ENCODE peak calls at places on chromosomes 13 and 19, in nine cellular contexts. A is effector memory CD4-positive, alpha-beta T cell; V is GM23248; N is A673; I is BJ; Q is tibial artery; J is IMR-90; U is heart right ventricle; H is neuronal stem cell. C is an unnamed sample. For H3K27me3, the result is how much of the 10 kb centered on the place peaks cover.

GRCh38 chr13:51297556-51297955 is 41.9 kb upstream of the SERPINE3 start:
- DNase-seq in U (no peak), H (no peak), J (no peak), A (no peak), N (no peak), I (no peak), Q (no peak), V (no peak), C (no peak)

GRCh38 chr19:14758816-14759215 is 19.5 kb downstream of the ADGRE2 start:
- DNase-seq in I (no peak), V (no peak), Q (no peak), N (peak), J (no peak), A (no peak), H (no peak), U (no peak), C (no peak)

GRCh38 chr19:51980116-51980736 is 6.4 kb downstream of the ZNF350 start:
- DNase-seq in H (no peak), N (no peak), V (no peak), A (no peak), U (no peak), I (no peak), Q (no peak), J (no peak), C (no peak)

GRCh38 chr13:42328672-42329071 is 56.7 kb downstream of the AKAP11 start:
- DNase-seq in H (no peak), Q (no peak), J (no peak), I (no peak), A (no peak), N (no peak), V (no peak), U (no peak), C (no peak)

GRCh38 chr13:65966991-65967451 is 1263.1 kb downstream of the PCDH9 start:
- DNase-seq in I (no peak), Q (no peak), A (no peak), V (peak), U (no peak), J (peak), N (peak), H (no peak), C (no peak)

GRCh38 chr19:5925830-5926459 is 11.9 kb downstream of the CAPS start:
- DNase-seq in J (no peak), Q (no peak), V (no peak), U (no peak), H (no peak), A (no peak), N (no peak), I (no peak), C (no peak)

GRCh38 chr19:55080121-55080914 is 4.6 kb downstream of the EPS8L1 start:
- DNase-seq in V (peak), H (no peak), U (peak), Q (no peak), A (peak), N (peak), I (no peak), J (peak), C (no peak)

GRCh38 chr19:294341-294818 is 3.2 kb upstream of the PLPP2 start:
- DNase-seq in V (peak), U (no peak), A (no peak), J (peak), Q (no peak), H (no peak), I (no peak), N (no peak), C (no peak)

GRCh38 chr19:41175825-41176734 is 16.9 kb upstream of the CYP2S1 start:
- DNase-seq in V (peak), Q (peak), H (no peak), N (peak), U (no peak), I (peak), A (no peak), J (peak), C (peak)

GRCh38 chr19:9406798-9407352 is 28.5 kb downstream of the ZNF266 start:
- DNase-seq in U (peak), V (peak), Q (peak), N (peak), J (peak), I (peak), A (no peak), H (no peak), C (peak)

GRCh38 chr19:56633021-56633420 is 9.9 kb upstream of the SMIM17 start:
- DNase-seq in Q (no peak), J (no peak), H (no peak), V (no peak), N (no peak), A (no peak), I (no peak), U (no peak), C (no peak)

GRCh38 chr19:48646192-48646911 is 365 bp upstream of the CA11 start:
- DNase-seq in H (peak), Q (peak), I (no peak), J (peak), N (peak), U (peak), V (peak), A (peak), C (no peak)

GRCh38 chr13:24540236-24541126 is 27.9 kb upstream of the PARP4 start:
- DNase-seq in Q (no peak), I (no peak), A (no peak), U (no peak), J (no peak), V (no peak), H (peak), N (peak), C (no peak)

GRCh38 chr13:106007156-106007555 is 528.3 kb downstream of the EFNB2 start:
- DNase-seq in H (no peak), I (no peak), V (no peak), N (no peak), A (no peak), J (no peak), Q (no peak), U (no peak), C (no peak)

GRCh38 chr19:48041877-48042580 is 1.9 kb downstream of the CABP5 start:
- DNase-seq in I (no peak), N (no peak), J (no peak), U (no peak), A (no peak), V (no peak), H (no peak), Q (no peak), C (no peak)

GRCh38 chr19:54138777-54139256 is 1.3 kb downstream of the CNOT3 start:
- DNase-seq in H (no peak), Q (no peak), A (no peak), N (no peak), J (no peak), V (no peak), U (no peak), I (no peak), C (no peak)

GRCh38 chr13:87444135-87444534 is 227.0 kb upstream of the SLITRK5 start:
- DNase-seq in Q (no peak), A (no peak), H (no peak), U (no peak), N (no peak), V (no peak), I (no peak), J (no peak), C (no peak)

GRCh38 chr13:85497652-85498051 is 301.6 kb downstream of the SLITRK6 start:
- DNase-seq in N (no peak), A (no peak), I (peak), Q (no peak), V (peak), U (no peak), H (no peak), J (peak), C (peak)

GRCh38 chr13:99063178-99063577 is 85.3 kb upstream of the DOCK9 start:
- DNase-seq in U (no peak), Q (no peak), J (no peak), I (no peak), N (no peak), A (no peak), H (no peak), V (no peak), C (no peak)

GRCh38 chr13:112626761-112627160 is 38.8 kb upstream of the TUBGCP3 start:
- DNase-seq in A (no peak), H (no peak), Q (peak), V (no peak), I (no peak), N (no peak), U (no peak), J (no peak), C (no peak)

GRCh38 chr13:112626124-112626523 is 38.2 kb upstream of the TUBGCP3 start:
- DNase-seq in Q (peak), A (no peak), H (no peak), J (no peak), V (no peak), U (no peak), N (no peak), I (no peak), C (no peak)

GRCh38 chr13:112627161-112627560 is 39.2 kb upstream of the TUBGCP3 start:
- DNase-seq in J (no peak), A (no peak), U (no peak), Q (peak), N (no peak), H (no peak), I (no peak), V (no peak), C (no peak)

GRCh38 chr13:112625698-112626097 is 37.7 kb upstream of the TUBGCP3 start:
- DNase-seq in H (no peak), I (no peak), Q (peak), A (no peak), V (no peak), U (no peak), N (no peak), J (no peak), C (no peak)

DNA sequence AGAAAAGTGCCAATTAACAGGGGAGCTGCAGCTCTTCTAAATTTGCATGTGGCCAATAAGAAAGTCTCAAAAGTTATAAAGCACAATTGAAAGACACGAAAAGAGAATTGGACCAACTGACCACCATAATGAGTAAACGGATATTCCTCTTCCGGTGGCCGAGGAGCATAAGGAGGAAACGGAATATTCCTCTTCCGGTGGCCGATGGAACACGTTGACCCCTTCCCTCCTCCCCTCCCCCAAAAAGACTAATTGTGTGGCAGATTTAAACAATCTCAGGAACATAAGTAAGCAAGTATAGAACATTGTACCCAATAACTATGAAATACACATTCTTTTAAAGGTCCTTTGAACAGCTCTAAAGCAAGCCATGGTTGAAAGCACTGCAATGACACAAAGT is 41.2 kb upstream of the TUBGCP3 start:
- DNase-seq in U (no peak), I (no peak), J (no peak), H (no peak), V (no peak), A (no peak), Q (peak), N (no peak), C (no peak)
- H3K27me3 ChIP-seq in U (under half), I (under half), J (under half), H (under half), V (under half), A (under half), Q (under half), N (under half), C (under half)

GRCh38 chr19:10514211-10515145 is 2.8 kb downstream of the S1PR5 start:
- DNase-seq in I (no peak), V (peak), U (no peak), J (no peak), H (no peak), N (peak), A (no peak), Q (no peak), C (no peak)
- H3K27me3 ChIP-seq in I (under half), V (under half), U (half or more), J (under half), H (under half), N (under half), A (half or more), Q (half or more), C (half or more)

GRCh38 chr19:46486358-46486757 is 9.3 kb downstream of the PNMA8B start:
- DNase-seq in A (no peak), J (no peak), V (no peak), I (no peak), Q (no peak), U (no peak), N (no peak), H (no peak), C (no peak)
- H3K27me3 ChIP-seq in A (under half), J (under half), V (under half), I (under half), Q (under half), U (under half), N (under half), H (under half), C (under half)

DNA sequence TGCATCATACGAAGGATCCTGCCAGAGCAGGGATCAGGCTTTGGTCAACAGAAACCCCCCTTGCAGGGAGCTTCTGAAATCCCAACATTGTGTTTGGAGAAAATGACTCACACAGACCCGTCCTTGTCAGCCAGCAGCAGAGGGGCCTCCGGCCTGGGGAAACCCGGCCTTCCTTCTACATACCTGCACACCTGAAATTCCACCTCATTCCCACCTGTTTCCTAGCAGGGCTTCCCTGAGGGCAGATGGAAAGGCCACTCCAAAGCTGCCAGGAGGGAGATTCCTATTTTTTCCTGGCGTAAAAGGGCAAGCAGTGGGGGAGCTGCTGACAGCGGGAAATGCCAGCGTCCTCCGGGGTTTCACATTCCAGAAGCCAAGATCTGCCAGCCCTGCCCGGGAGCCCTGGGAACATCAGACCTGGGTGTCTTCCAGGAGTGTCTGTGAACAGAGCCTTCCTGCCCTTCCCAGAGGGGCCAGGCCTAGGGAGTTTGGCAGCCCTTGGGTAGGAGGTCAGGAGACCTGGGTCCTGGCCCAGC is 3.0 kb upstream of the IGFL1 start:
- DNase-seq in V (no peak), I (no peak), N (no peak), Q (no peak), J (no peak), A (no peak), H (no peak), U (no peak), C (no peak)
- H3K27me3 ChIP-seq in V (half or more), I (under half), N (half or more), Q (half or more), J (under half), A (under half), H (under half), U (half or more), C (under half)

GRCh38 chr19:50330365-50331078 is 1.3 kb upstream of the KCNC3 start:
- DNase-seq in U (peak), A (peak), N (peak), H (peak), V (peak), I (no peak), Q (peak), J (peak), C (no peak)
- H3K27me3 ChIP-seq in U (half or more), A (half or more), N (under half), H (under half), V (half or more), I (under half), Q (half or more), J (under half), C (half or more)

C was measured in kidney epithelial cell.